ENCODE peak calls at places on chromosomes 13 and 19, in nine cellular contexts. K is SK-N-DZ, O is Calu3, P is GM03348, Z is NCI-H524 treated with DMSO at 0.1 percent for 48 hours, G is body of pancreas, V is smooth muscle cell of the brain vasculature, B is cardiac muscle cell, W is cardiac fibroblast. I is an unnamed sample.

GRCh38 chr13:34913040-34913439 is 29.0 kb upstream of the NBEA start:
- DNase-seq in K (no peak), V (no peak), B (peak), G (no peak), P (peak), O (no peak), Z (no peak), W (peak), I (no peak)

GRCh38 chr19:23561341-23561740 is 125.7 kb downstream of the ZNF675 start:
- DNase-seq in Z (no peak), B (no peak), V (no peak), K (no peak), W (no peak), G (no peak), P (no peak), O (no peak), I (no peak)

GRCh38 chr13:34044660-34045080 is 226.7 kb downstream of the RFC3 start:
- DNase-seq in B (peak), P (peak), G (no peak), V (no peak), Z (no peak), W (peak), O (peak), K (no peak), I (peak)

GRCh38 chr19:36638862-36639510 is 27.7 kb downstream of the ZNF461 start:
- DNase-seq in G (no peak), Z (no peak), P (no peak), W (no peak), K (no peak), O (no peak), V (no peak), B (peak), I (no peak)

GRCh38 chr19:18417250-18418033 is 1.8 kb upstream of the SSBP4 start:
- DNase-seq in Z (no peak), K (peak), B (peak), O (peak), V (no peak), W (peak), G (peak), P (peak), I (no peak)

GRCh38 chr13:44848956-44849748 is 140.1 kb downstream of the NUFIP1 start:
- DNase-seq in B (no peak), P (no peak), G (no peak), V (no peak), W (no peak), Z (no peak), K (no peak), O (no peak), I (no peak)

GRCh38 chr19:11446652-11447301 is 11.3 kb downstream of the PRKCSH start:
- DNase-seq in Z (no peak), W (peak), K (no peak), G (peak), B (peak), O (peak), P (peak), V (no peak), I (no peak)

GRCh38 chr13:74710006-74710405 is 575.8 kb upstream of the KLF12 start:
- DNase-seq in Z (no peak), W (peak), V (no peak), P (peak), O (no peak), B (peak), K (no peak), G (no peak), I (no peak)

GRCh38 chr13:105774739-105775460 is 760.6 kb downstream of the EFNB2 start:
- DNase-seq in W (no peak), B (no peak), Z (no peak), O (peak), K (no peak), G (peak), P (no peak), V (no peak), I (no peak)

GRCh38 chr19:18194554-18195238 is 1.7 kb downstream of the MPV17L2 start:
- DNase-seq in W (peak), K (no peak), Z (no peak), O (no peak), P (peak), V (no peak), G (peak), B (peak), I (no peak)

GRCh38 chr19:4732680-4733114 is 9.1 kb upstream of the DPP9 start:
- DNase-seq in K (peak), W (peak), V (no peak), O (peak), Z (peak), P (peak), B (peak), G (peak), I (no peak)

GRCh38 chr13:113816248-113816924 is 47.5 kb downstream of the GAS6 start:
- DNase-seq in P (no peak), B (no peak), K (no peak), G (no peak), Z (no peak), O (no peak), V (no peak), W (no peak), I (no peak)

GRCh38 chr19:17097593-17098126 is 22.1 kb downstream of the MYO9B start:
- DNase-seq in K (no peak), W (peak), P (peak), V (no peak), O (peak), B (peak), G (peak), Z (no peak), I (no peak)

GRCh38 chr19:6030214-6030507 is 52.2 kb upstream of the RANBP3 start:
- DNase-seq in V (no peak), K (no peak), Z (no peak), O (no peak), W (peak), B (peak), G (no peak), P (peak), I (no peak)

GRCh38 chr19:45442927-45443461 is 19.3 kb upstream of the ERCC1 start:
- DNase-seq in V (no peak), K (peak), Z (no peak), P (no peak), B (peak), W (peak), G (peak), O (peak), I (no peak)

GRCh38 chr19:10315335-10316214 is at the start of gene FDX2:
- DNase-seq in V (peak), G (peak), P (peak), O (peak), K (peak), W (peak), Z (peak), B (peak), I (no peak)

GRCh38 chr19:30359936-30360335 is 12.2 kb upstream of the ZNF536 start:
- DNase-seq in Z (no peak), G (no peak), W (no peak), V (no peak), K (no peak), B (no peak), O (no peak), P (no peak), I (no peak)

GRCh38 chr19:55266404-55266803 is 7.6 kb upstream of the PPP6R1 start:
- DNase-seq in V (no peak), Z (no peak), P (no peak), W (no peak), B (no peak), O (no peak), K (no peak), G (no peak), I (no peak)

GRCh38 chr19:52941941-52942370 is 18.7 kb upstream of the ZNF888 start:
- DNase-seq in Z (no peak), B (peak), P (peak), V (no peak), W (peak), K (peak), O (peak), G (peak), I (no peak)

GRCh38 chr19:5967994-5968430 is 9.9 kb downstream of the RANBP3 start:
- DNase-seq in G (peak), O (peak), P (peak), V (no peak), B (peak), W (peak), K (peak), Z (no peak), I (peak)

GRCh38 chr13:32650705-32651311 is 64.6 kb downstream of the PDS5B start:
- DNase-seq in W (peak), P (peak), K (peak), V (peak), B (peak), O (peak), Z (peak), G (peak), I (peak)

GRCh38 chr19:8212212-8212611 is 3.0 kb downstream of the CERS4 start:
- DNase-seq in P (no peak), G (no peak), V (no peak), Z (peak), K (no peak), W (no peak), O (no peak), B (no peak), I (no peak)

GRCh38 chr19:41637484-41637883 is 10.6 kb upstream of the CEACAM4 start:
- DNase-seq in Z (no peak), V (no peak), O (no peak), P (no peak), G (peak), W (no peak), B (no peak), K (no peak), I (no peak)

GRCh38 chr19:54431255-54431838 is 16.1 kb downstream of the TTYH1 start:
- DNase-seq in P (no peak), Z (no peak), V (no peak), B (peak), O (peak), K (no peak), W (peak), G (peak), I (no peak)

GRCh38 chr13:57665471-57665870 is 33.9 kb downstream of the PCDH17 start:
- DNase-seq in V (no peak), Z (no peak), W (no peak), O (no peak), B (peak), K (no peak), P (no peak), G (no peak), I (no peak)

GRCh38 chr19:30479231-30479630 is 107.0 kb downstream of the ZNF536 start:
- DNase-seq in Z (no peak), K (no peak), P (no peak), B (no peak), G (peak), V (no peak), O (no peak), W (no peak), I (no peak)

GRCh38 chr13:23856008-23856750 is 33.0 kb downstream of the MIPEP start:
- DNase-seq in G (no peak), K (no peak), O (no peak), W (no peak), V (no peak), B (no peak), P (no peak), Z (no peak), I (no peak)

GRCh38 chr19:46975918-46976782 is 43.5 kb upstream of the NPAS1 start:
- DNase-seq in Z (no peak), B (peak), P (peak), O (peak), V (no peak), G (peak), W (peak), K (no peak), I (no peak)

GRCh38 chr13:81381560-81381959 is 1040.6 kb upstream of the SPRY2 start:
- DNase-seq in B (no peak), O (no peak), V (no peak), G (no peak), W (no peak), K (no peak), Z (no peak), P (no peak), I (no peak)

GRCh38 chr13:20828540-20829364 is 55.0 kb upstream of the EEF1AKMT1 start:
- DNase-seq in V (peak), W (peak), G (peak), P (peak), K (peak), B (peak), O (peak), Z (no peak), I (no peak)

GRCh38 chr19:44753932-44754742 is 5.6 kb downstream of the BCL3 start:
- DNase-seq in O (peak), P (peak), V (no peak), Z (no peak), K (no peak), W (peak), G (peak), B (peak), I (peak)

GRCh38 chr19:47435883-47436417 is 16.6 kb upstream of the MEIS3 start:
- DNase-seq in G (no peak), O (no peak), K (no peak), B (no peak), V (no peak), P (no peak), W (no peak), Z (no peak), I (no peak)

GRCh38 chr13:49308977-49309408 is 61.3 kb downstream of the CDADC1 start:
- DNase-seq in W (no peak), G (peak), Z (no peak), P (no peak), V (no peak), K (no peak), B (no peak), O (no peak), I (no peak)